ENCODE peak calls at places on chromosome 5, in five cellular contexts. One of them, this sample, is unnamed.

GRCh38 chr5:73859696-73860095 is 233.7 kb downstream of the ARHGEF28 start:
- DNase-seq in H1: no peak
- DNase-seq in mesenchymal stem cell: no peak
- DNase-seq in neuronal stem cell: no peak
- DNase-seq in mesendoderm: no peak
- DNase-seq in this sample: no peak

GRCh38 chr5:97044057-97044456 is 98.4 kb downstream of the LIX1 start:
- DNase-seq in H1: peak
- DNase-seq in mesenchymal stem cell: peak
- DNase-seq in neuronal stem cell: no peak
- DNase-seq in mesendoderm: peak
- DNase-seq in this sample: peak

GRCh38 chr5:20030125-20030524 is 42.1 kb upstream of the CDH18 start:
- DNase-seq in H1: no peak
- DNase-seq in mesenchymal stem cell: no peak
- DNase-seq in neuronal stem cell: no peak
- DNase-seq in mesendoderm: no peak
- DNase-seq in this sample: no peak

GRCh38 chr5:160539431-160539830 is 117.8 kb downstream of the PTTG1 start:
- DNase-seq in H1: no peak
- DNase-seq in mesenchymal stem cell: no peak
- DNase-seq in neuronal stem cell: no peak
- DNase-seq in mesendoderm: no peak
- DNase-seq in this sample: no peak

GRCh38 chr5:81768960-81769452 is 18.1 kb upstream of the SSBP2 start:
- DNase-seq in H1: no peak
- DNase-seq in mesenchymal stem cell: peak
- DNase-seq in neuronal stem cell: no peak
- DNase-seq in mesendoderm: no peak
- DNase-seq in this sample: no peak

GRCh38 chr5:99617335-99617734 is 688.5 kb upstream of the CHD1 start:
- DNase-seq in H1: no peak
- DNase-seq in mesenchymal stem cell: no peak
- DNase-seq in neuronal stem cell: no peak
- DNase-seq in mesendoderm: no peak
- DNase-seq in this sample: no peak

GRCh38 chr5:115461506-115462290 is 82.9 kb downstream of the FEM1C start:
- DNase-seq in H1: no peak
- DNase-seq in mesenchymal stem cell: peak
- DNase-seq in neuronal stem cell: no peak
- DNase-seq in mesendoderm: no peak
- DNase-seq in this sample: no peak

GRCh38 chr5:179262126-179262920 is 82.9 kb downstream of the ADAMTS2 start:
- DNase-seq in H1: no peak
- DNase-seq in mesenchymal stem cell: no peak
- DNase-seq in neuronal stem cell: no peak
- DNase-seq in mesendoderm: no peak
- DNase-seq in this sample: peak

GRCh38 chr5:5330723-5331530 is 91.5 kb upstream of the ICE1 start:
- DNase-seq in H1: no peak
- DNase-seq in mesenchymal stem cell: peak
- DNase-seq in neuronal stem cell: no peak
- DNase-seq in mesendoderm: no peak
- DNase-seq in this sample: no peak

GRCh38 chr5:35146386-35146785 is 83.9 kb downstream of the PRLR start:
- DNase-seq in H1: no peak
- DNase-seq in mesenchymal stem cell: no peak
- DNase-seq in neuronal stem cell: peak
- DNase-seq in mesendoderm: peak
- DNase-seq in this sample: no peak

GRCh38 chr5:73617510-73618279 is 8.3 kb upstream of the ARHGEF28 start:
- DNase-seq in H1: no peak
- DNase-seq in mesenchymal stem cell: peak
- DNase-seq in neuronal stem cell: no peak
- DNase-seq in mesendoderm: no peak
- DNase-seq in this sample: no peak

GRCh38 chr5:177393990-177394389 is 6.5 kb downstream of the PFN3 start:
- DNase-seq in H1: no peak
- DNase-seq in mesenchymal stem cell: no peak
- DNase-seq in neuronal stem cell: no peak
- DNase-seq in mesendoderm: no peak
- DNase-seq in this sample: no peak

GRCh38 chr5:43001748-43002147 is 38.4 kb downstream of the ANXA2R start:
- DNase-seq in H1: no peak
- DNase-seq in mesenchymal stem cell: no peak
- DNase-seq in neuronal stem cell: no peak
- DNase-seq in mesendoderm: no peak
- DNase-seq in this sample: no peak

GRCh38 chr5:2738700-2739359 is 12.6 kb downstream of the IRX2 start:
- DNase-seq in H1: no peak
- DNase-seq in mesenchymal stem cell: no peak
- DNase-seq in neuronal stem cell: no peak
- DNase-seq in mesendoderm: no peak
- DNase-seq in this sample: peak
- H3K4me2 ChIP-seq in H1: peak
- H3K4me2 ChIP-seq in mesenchymal stem cell: peak
- H3K4me2 ChIP-seq in neuronal stem cell: peak
- H3K4me2 ChIP-seq in mesendoderm: peak
- H3K4me2 ChIP-seq in this sample: peak

GRCh38 chr5:136210259-136210658 is 17.3 kb upstream of the SMIM32 start:
- DNase-seq in H1: no peak
- DNase-seq in mesenchymal stem cell: peak
- DNase-seq in neuronal stem cell: no peak
- DNase-seq in mesendoderm: no peak
- DNase-seq in this sample: no peak

GRCh38 chr5:136207631-136208030 is 14.7 kb upstream of the SMIM32 start:
- DNase-seq in H1: no peak
- DNase-seq in mesenchymal stem cell: no peak
- DNase-seq in neuronal stem cell: no peak
- DNase-seq in mesendoderm: no peak
- DNase-seq in this sample: no peak

GRCh38 chr5:136211282-136211681 is 18.3 kb upstream of the SMIM32 start:
- DNase-seq in H1: no peak
- DNase-seq in mesenchymal stem cell: no peak
- DNase-seq in neuronal stem cell: no peak
- DNase-seq in mesendoderm: no peak
- DNase-seq in this sample: no peak

GRCh38 chr5:136209346-136209910 is 16.5 kb upstream of the SMIM32 start:
- DNase-seq in H1: no peak
- DNase-seq in mesenchymal stem cell: no peak
- DNase-seq in neuronal stem cell: no peak
- DNase-seq in mesendoderm: no peak
- DNase-seq in this sample: no peak

GRCh38 chr5:136208946-136209345 is 16.0 kb upstream of the SMIM32 start:
- DNase-seq in H1: no peak
- DNase-seq in mesenchymal stem cell: no peak
- DNase-seq in neuronal stem cell: no peak
- DNase-seq in mesendoderm: no peak
- DNase-seq in this sample: no peak
- H3K18ac ChIP-seq in H1: no peak
- H3K18ac ChIP-seq in mesenchymal stem cell: no peak
- H3K18ac ChIP-seq in neuronal stem cell: no peak
- H3K18ac ChIP-seq in mesendoderm: no peak
- H3K18ac ChIP-seq in this sample: no peak

DNA sequence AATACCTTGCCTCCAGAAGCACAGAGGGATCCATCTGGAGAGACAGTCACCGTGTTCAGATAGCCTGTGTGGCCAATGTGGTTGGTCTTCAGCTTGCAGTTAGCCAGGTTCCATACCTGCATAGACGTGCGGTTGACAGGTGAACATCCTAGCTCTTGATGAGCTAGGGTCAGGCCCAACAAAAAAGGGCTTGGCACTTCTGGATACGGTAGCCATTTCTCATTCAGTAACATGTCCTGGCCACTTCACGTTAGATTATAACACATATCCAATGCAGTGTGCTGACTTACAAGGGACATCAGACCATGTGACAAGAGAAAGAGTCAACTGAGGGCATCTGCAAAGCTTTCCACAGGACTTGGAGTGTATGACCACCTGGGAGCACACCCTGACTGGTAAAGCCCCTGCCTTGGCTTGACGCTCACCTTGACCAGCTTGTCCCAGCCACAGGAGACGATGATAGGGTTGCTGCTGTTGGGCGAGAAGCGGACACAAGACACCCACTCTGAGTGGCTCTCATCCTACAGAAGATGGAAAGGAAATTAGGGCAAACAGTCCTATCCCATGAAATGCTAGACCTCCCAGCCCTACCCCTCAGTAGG is 4.5 kb downstream of the RACK1 start:
- DNase-seq in H1: no peak
- DNase-seq in mesenchymal stem cell: no peak
- DNase-seq in neuronal stem cell: no peak
- DNase-seq in mesendoderm: no peak
- DNase-seq in this sample: no peak
- H3K4me2 ChIP-seq in H1: no peak
- H3K4me2 ChIP-seq in mesenchymal stem cell: no peak
- H3K4me2 ChIP-seq in neuronal stem cell: no peak
- H3K4me2 ChIP-seq in mesendoderm: no peak
- H3K4me2 ChIP-seq in this sample: no peak

GRCh38 chr5:133387091-133387490 is 225.2 kb downstream of the FSTL4 start:
- DNase-seq in H1: no peak
- DNase-seq in mesenchymal stem cell: no peak
- DNase-seq in neuronal stem cell: no peak
- DNase-seq in mesendoderm: no peak
- DNase-seq in this sample: peak

GRCh38 chr5:133391349-133392136 is 220.8 kb downstream of the FSTL4 start:
- DNase-seq in H1: no peak
- DNase-seq in mesenchymal stem cell: no peak
- DNase-seq in neuronal stem cell: no peak
- DNase-seq in mesendoderm: no peak
- DNase-seq in this sample: peak

GRCh38 chr5:133387621-133388020 is 224.7 kb downstream of the FSTL4 start:
- DNase-seq in H1: no peak
- DNase-seq in mesenchymal stem cell: no peak
- DNase-seq in neuronal stem cell: no peak
- DNase-seq in mesendoderm: no peak
- DNase-seq in this sample: peak

GRCh38 chr5:133390416-133391155 is 221.8 kb downstream of the FSTL4 start:
- DNase-seq in H1: no peak
- DNase-seq in mesenchymal stem cell: no peak
- DNase-seq in neuronal stem cell: no peak
- DNase-seq in mesendoderm: no peak
- DNase-seq in this sample: peak

DNA sequence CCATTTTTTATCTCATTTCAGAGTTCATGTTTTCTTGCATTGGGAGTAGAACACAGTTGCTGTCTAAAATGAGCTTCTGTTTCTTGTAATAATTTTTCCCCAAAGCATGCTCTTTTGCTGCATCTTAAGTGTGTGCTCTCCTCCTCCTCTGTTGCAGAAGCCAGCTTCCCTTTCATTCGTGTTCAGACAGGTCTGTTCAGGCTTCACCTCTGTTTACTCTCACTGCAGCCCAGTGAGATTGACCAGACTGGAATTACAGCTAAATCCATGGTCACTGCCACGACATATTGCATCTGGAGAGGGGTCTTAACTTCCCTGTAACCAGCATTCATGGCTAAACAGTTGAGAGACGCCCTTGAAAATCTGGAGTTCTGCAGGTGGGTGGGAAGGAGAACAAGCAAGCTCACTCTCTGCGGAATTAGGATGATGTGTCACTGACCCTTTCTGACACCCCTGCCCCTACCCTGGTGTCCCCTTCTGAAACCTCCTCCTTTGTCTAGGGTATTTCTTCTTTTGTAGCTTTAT is 223.2 kb downstream of the FSTL4 start:
- DNase-seq in H1: no peak
- DNase-seq in mesenchymal stem cell: no peak
- DNase-seq in neuronal stem cell: no peak
- DNase-seq in mesendoderm: no peak
- DNase-seq in this sample: peak
- H3K18ac ChIP-seq in H1: no peak
- H3K18ac ChIP-seq in mesenchymal stem cell: no peak
- H3K18ac ChIP-seq in neuronal stem cell: no peak
- H3K18ac ChIP-seq in mesendoderm: no peak
- H3K18ac ChIP-seq in this sample: no peak

GRCh38 chr5:126385509-126385908 is 37.7 kb upstream of the GRAMD2B start:
- DNase-seq in H1: no peak
- DNase-seq in mesenchymal stem cell: no peak
- DNase-seq in neuronal stem cell: no peak
- DNase-seq in mesendoderm: no peak
- DNase-seq in this sample: no peak

GRCh38 chr5:126386146-126386545 is 37.1 kb upstream of the GRAMD2B start:
- DNase-seq in H1: no peak
- DNase-seq in mesenchymal stem cell: no peak
- DNase-seq in neuronal stem cell: no peak
- DNase-seq in mesendoderm: no peak
- DNase-seq in this sample: no peak

GRCh38 chr5:126383246-126383645 is 40.0 kb upstream of the GRAMD2B start:
- DNase-seq in H1: no peak
- DNase-seq in mesenchymal stem cell: no peak
- DNase-seq in neuronal stem cell: no peak
- DNase-seq in mesendoderm: no peak
- DNase-seq in this sample: no peak

GRCh38 chr5:126384985-126385384 is 38.2 kb upstream of the GRAMD2B start:
- DNase-seq in H1: no peak
- DNase-seq in mesenchymal stem cell: peak
- DNase-seq in neuronal stem cell: no peak
- DNase-seq in mesendoderm: no peak
- DNase-seq in this sample: no peak

DNA sequence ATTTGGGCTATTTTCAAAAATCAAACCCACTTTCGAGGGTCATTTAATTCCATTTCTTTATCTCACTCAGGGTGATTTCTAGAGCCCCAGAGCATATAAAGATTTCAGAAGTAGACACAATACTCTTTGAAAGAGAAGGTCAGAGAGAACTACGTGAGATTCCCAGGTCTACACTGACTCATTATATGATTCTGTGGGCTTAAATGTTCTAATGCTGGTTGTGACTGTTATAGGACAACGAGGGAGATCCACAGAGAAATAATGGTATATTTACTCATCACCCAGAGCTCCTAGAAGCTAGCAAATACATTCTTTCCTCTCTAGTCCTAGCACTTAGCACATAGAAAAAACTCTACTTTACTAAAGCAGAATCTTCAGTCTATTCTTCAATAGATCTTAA is 39.5 kb upstream of the GRAMD2B start:
- DNase-seq in H1: no peak
- DNase-seq in mesenchymal stem cell: no peak
- DNase-seq in neuronal stem cell: no peak
- DNase-seq in mesendoderm: no peak
- DNase-seq in this sample: no peak
- H3K4me2 ChIP-seq in H1: no peak
- H3K4me2 ChIP-seq in mesenchymal stem cell: no peak
- H3K4me2 ChIP-seq in neuronal stem cell: no peak
- H3K4me2 ChIP-seq in mesendoderm: no peak
- H3K4me2 ChIP-seq in this sample: no peak

GRCh38 chr5:102762095-102762534 is 7.0 kb downstream of the PAM start:
- DNase-seq in H1: no peak
- DNase-seq in mesenchymal stem cell: peak
- DNase-seq in neuronal stem cell: no peak
- DNase-seq in mesendoderm: no peak
- DNase-seq in this sample: no peak
- H3K18ac ChIP-seq in H1: no peak
- H3K18ac ChIP-seq in mesenchymal stem cell: no peak
- H3K18ac ChIP-seq in neuronal stem cell: no peak
- H3K18ac ChIP-seq in mesendoderm: no peak
- H3K18ac ChIP-seq in this sample: no peak

This sample was measured in H9.